ENCODE peak calls at places on chromosomes 7 and 10, in seven cellular contexts. One of them, this sample, is unnamed.

GRCh38 chr7:139687980-139688632 is 89.7 kb downstream of the HIPK2 start:
- DNase-seq in CD8-positive, alpha-beta memory T cell: no peak
- DNase-seq in Calu3: no peak
- DNase-seq in stimulated activated CD8-positive, alpha-beta memory T cell treated with anti-CD3 and anti-CD28 coated beads, Interleukin-15, amount 100 ng/mL, for 1 hour: no peak
- DNase-seq in EL: peak
- DNase-seq in renal cortical epithelial cell: peak
- DNase-seq in CD8-positive, alpha-beta T cell: no peak
- DNase-seq in this sample: no peak

GRCh38 chr10:34717429-34717828 is 97.7 kb downstream of the PARD3 start:
- DNase-seq in renal cortical epithelial cell: no peak
- DNase-seq in CD8-positive, alpha-beta memory T cell: no peak
- DNase-seq in EL: no peak
- DNase-seq in CD8-positive, alpha-beta T cell: no peak
- DNase-seq in stimulated activated CD8-positive, alpha-beta memory T cell treated with anti-CD3 and anti-CD28 coated beads, Interleukin-15, amount 100 ng/mL, for 1 hour: no peak
- DNase-seq in Calu3: no peak
- DNase-seq in this sample: no peak

GRCh38 chr10:44569193-44570091 is 184.5 kb upstream of the CXCL12 start:
- DNase-seq in CD8-positive, alpha-beta memory T cell: no peak
- DNase-seq in renal cortical epithelial cell: no peak
- DNase-seq in EL: peak
- DNase-seq in Calu3: no peak
- DNase-seq in stimulated activated CD8-positive, alpha-beta memory T cell treated with anti-CD3 and anti-CD28 coated beads, Interleukin-15, amount 100 ng/mL, for 1 hour: no peak
- DNase-seq in CD8-positive, alpha-beta T cell: no peak
- DNase-seq in this sample: no peak

GRCh38 chr7:109126404-109127050 is 556.9 kb downstream of the DNAJB9 start:
- DNase-seq in Calu3: no peak
- DNase-seq in CD8-positive, alpha-beta memory T cell: no peak
- DNase-seq in stimulated activated CD8-positive, alpha-beta memory T cell treated with anti-CD3 and anti-CD28 coated beads, Interleukin-15, amount 100 ng/mL, for 1 hour: no peak
- DNase-seq in EL: no peak
- DNase-seq in CD8-positive, alpha-beta T cell: no peak
- DNase-seq in renal cortical epithelial cell: no peak
- DNase-seq in this sample: no peak

GRCh38 chr7:1301054-1301811 is 68.6 kb downstream of the UNCX start:
- DNase-seq in Calu3: no peak
- DNase-seq in stimulated activated CD8-positive, alpha-beta memory T cell treated with anti-CD3 and anti-CD28 coated beads, Interleukin-15, amount 100 ng/mL, for 1 hour: no peak
- DNase-seq in renal cortical epithelial cell: no peak
- DNase-seq in CD8-positive, alpha-beta memory T cell: no peak
- DNase-seq in CD8-positive, alpha-beta T cell: no peak
- DNase-seq in EL: no peak
- DNase-seq in this sample: no peak

GRCh38 chr10:58335306-58336005 is 650 bp downstream of the UBE2D1 start:
- DNase-seq in EL: peak
- DNase-seq in stimulated activated CD8-positive, alpha-beta memory T cell treated with anti-CD3 and anti-CD28 coated beads, Interleukin-15, amount 100 ng/mL, for 1 hour: no peak
- DNase-seq in renal cortical epithelial cell: peak
- DNase-seq in CD8-positive, alpha-beta memory T cell: peak
- DNase-seq in CD8-positive, alpha-beta T cell: no peak
- DNase-seq in Calu3: peak
- DNase-seq in this sample: no peak

GRCh38 chr7:93877742-93878141 is 12.8 kb downstream of the TFPI2 start:
- DNase-seq in EL: no peak
- DNase-seq in stimulated activated CD8-positive, alpha-beta memory T cell treated with anti-CD3 and anti-CD28 coated beads, Interleukin-15, amount 100 ng/mL, for 1 hour: no peak
- DNase-seq in renal cortical epithelial cell: no peak
- DNase-seq in Calu3: no peak
- DNase-seq in CD8-positive, alpha-beta memory T cell: no peak
- DNase-seq in CD8-positive, alpha-beta T cell: no peak
- DNase-seq in this sample: no peak

GRCh38 chr10:3350205-3350604 is 177.6 kb upstream of the PITRM1 start:
- DNase-seq in EL: no peak
- DNase-seq in renal cortical epithelial cell: no peak
- DNase-seq in Calu3: no peak
- DNase-seq in stimulated activated CD8-positive, alpha-beta memory T cell treated with anti-CD3 and anti-CD28 coated beads, Interleukin-15, amount 100 ng/mL, for 1 hour: no peak
- DNase-seq in CD8-positive, alpha-beta T cell: no peak
- DNase-seq in CD8-positive, alpha-beta memory T cell: no peak
- DNase-seq in this sample: no peak

GRCh38 chr7:4190021-4190981 is 491.8 kb upstream of the FOXK1 start:
- DNase-seq in CD8-positive, alpha-beta T cell: no peak
- DNase-seq in stimulated activated CD8-positive, alpha-beta memory T cell treated with anti-CD3 and anti-CD28 coated beads, Interleukin-15, amount 100 ng/mL, for 1 hour: no peak
- DNase-seq in EL: no peak
- DNase-seq in CD8-positive, alpha-beta memory T cell: no peak
- DNase-seq in Calu3: peak
- DNase-seq in renal cortical epithelial cell: peak
- DNase-seq in this sample: no peak

GRCh38 chr10:51501396-51501795 is 198.0 kb downstream of the CSTF2T start:
- DNase-seq in renal cortical epithelial cell: no peak
- DNase-seq in CD8-positive, alpha-beta T cell: no peak
- DNase-seq in Calu3: no peak
- DNase-seq in CD8-positive, alpha-beta memory T cell: no peak
- DNase-seq in EL: no peak
- DNase-seq in stimulated activated CD8-positive, alpha-beta memory T cell treated with anti-CD3 and anti-CD28 coated beads, Interleukin-15, amount 100 ng/mL, for 1 hour: no peak
- DNase-seq in this sample: no peak

GRCh38 chr10:44925224-44925623 is 14.1 kb downstream of the TMEM72 start:
- DNase-seq in stimulated activated CD8-positive, alpha-beta memory T cell treated with anti-CD3 and anti-CD28 coated beads, Interleukin-15, amount 100 ng/mL, for 1 hour: no peak
- DNase-seq in renal cortical epithelial cell: peak
- DNase-seq in CD8-positive, alpha-beta T cell: no peak
- DNase-seq in EL: no peak
- DNase-seq in CD8-positive, alpha-beta memory T cell: no peak
- DNase-seq in Calu3: peak
- DNase-seq in this sample: no peak

GRCh38 chr7:71484381-71484780 is 352.4 kb downstream of the GALNT17 start:
- DNase-seq in Calu3: no peak
- DNase-seq in CD8-positive, alpha-beta T cell: no peak
- DNase-seq in CD8-positive, alpha-beta memory T cell: no peak
- DNase-seq in EL: no peak
- DNase-seq in stimulated activated CD8-positive, alpha-beta memory T cell treated with anti-CD3 and anti-CD28 coated beads, Interleukin-15, amount 100 ng/mL, for 1 hour: no peak
- DNase-seq in renal cortical epithelial cell: no peak
- DNase-seq in this sample: no peak

GRCh38 chr7:104643587-104644217 is 315.3 kb downstream of the LHFPL3 start:
- DNase-seq in Calu3: peak
- DNase-seq in EL: peak
- DNase-seq in CD8-positive, alpha-beta memory T cell: no peak
- DNase-seq in renal cortical epithelial cell: peak
- DNase-seq in CD8-positive, alpha-beta T cell: no peak
- DNase-seq in stimulated activated CD8-positive, alpha-beta memory T cell treated with anti-CD3 and anti-CD28 coated beads, Interleukin-15, amount 100 ng/mL, for 1 hour: no peak
- DNase-seq in this sample: no peak

GRCh38 chr7:106952658-106953231 is 87.7 kb downstream of the PIK3CG start:
- DNase-seq in renal cortical epithelial cell: no peak
- DNase-seq in Calu3: no peak
- DNase-seq in stimulated activated CD8-positive, alpha-beta memory T cell treated with anti-CD3 and anti-CD28 coated beads, Interleukin-15, amount 100 ng/mL, for 1 hour: no peak
- DNase-seq in CD8-positive, alpha-beta memory T cell: no peak
- DNase-seq in EL: no peak
- DNase-seq in CD8-positive, alpha-beta T cell: no peak
- DNase-seq in this sample: no peak

GRCh38 chr10:69451209-69451783 is at the start of gene TSPAN15:
- DNase-seq in CD8-positive, alpha-beta T cell: peak
- DNase-seq in CD8-positive, alpha-beta memory T cell: peak
- DNase-seq in EL: peak
- DNase-seq in renal cortical epithelial cell: peak
- DNase-seq in stimulated activated CD8-positive, alpha-beta memory T cell treated with anti-CD3 and anti-CD28 coated beads, Interleukin-15, amount 100 ng/mL, for 1 hour: peak
- DNase-seq in Calu3: peak
- DNase-seq in this sample: peak

GRCh38 chr7:79823246-79823951 is 311.2 kb upstream of the GNAI1 start:
- DNase-seq in EL: no peak
- DNase-seq in Calu3: no peak
- DNase-seq in CD8-positive, alpha-beta memory T cell: no peak
- DNase-seq in stimulated activated CD8-positive, alpha-beta memory T cell treated with anti-CD3 and anti-CD28 coated beads, Interleukin-15, amount 100 ng/mL, for 1 hour: no peak
- DNase-seq in renal cortical epithelial cell: no peak
- DNase-seq in CD8-positive, alpha-beta T cell: no peak
- DNase-seq in this sample: no peak